ENCODE peak calls at places on chromosomes 12 and 14, in five cellular contexts. A is breast epithelium; E is caudate nucleus; K is transverse colon; W is CD8-positive, alpha-beta T cell. S is an unnamed sample.

GRCh38 chr12:124734224-124734788 is 129.4 kb downstream of the SCARB1 start:
- DNase-seq in A (no peak), E (no peak), K (no peak), W (no peak), S (no peak)

GRCh38 chr12:96197503-96198272 is 3.5 kb downstream of the ELK3 start:
- DNase-seq in A (no peak), E (no peak), K (no peak), W (no peak), S (peak)

GRCh38 chr14:83611906-83612305 is 1918.0 kb upstream of the FLRT2 start:
- DNase-seq in K (no peak), A (no peak), E (no peak), W (no peak), S (no peak)

GRCh38 chr14:105294142-105294597 is 6.6 kb downstream of the BRF1 start:
- DNase-seq in W (peak), A (no peak), E (no peak), K (no peak), S (no peak)

GRCh38 chr12:41943671-41944070 is 201.0 kb downstream of the GXYLT1 start:
- DNase-seq in W (no peak), K (no peak), A (no peak), E (no peak), S (no peak)

GRCh38 chr12:91100901-91101300 is 10.4 kb downstream of the LUM start:
- DNase-seq in W (no peak), K (no peak), E (no peak), A (no peak), S (no peak)

GRCh38 chr12:4743046-4743445 is 22.8 kb downstream of the GALNT8 start:
- DNase-seq in E (no peak), A (no peak), W (no peak), K (peak), S (no peak)

GRCh38 chr12:113116875-113117274 is 18.7 kb downstream of the RASAL1 start:
- DNase-seq in A (no peak), E (no peak), K (no peak), W (no peak), S (no peak)

GRCh38 chr14:35369701-35370191 is 34.8 kb downstream of the NFKBIA start:
- DNase-seq in E (no peak), K (no peak), A (no peak), W (no peak), S (peak)

GRCh38 chr12:89468648-89469326 is 55.8 kb downstream of the GALNT4 start:
- DNase-seq in K (no peak), W (no peak), E (no peak), A (no peak), S (no peak)

GRCh38 chr14:55864890-55865655 is 253.1 kb upstream of the PELI2 start:
- DNase-seq in W (no peak), A (no peak), K (no peak), E (no peak), S (no peak)

GRCh38 chr12:102401087-102401486 is 79.3 kb downstream of the IGF1 start:
- DNase-seq in E (no peak), A (no peak), W (no peak), K (no peak), S (no peak)

GRCh38 chr14:51304956-51305355 is 64.9 kb downstream of the TMX1 start:
- DNase-seq in W (no peak), E (no peak), A (no peak), K (no peak), S (peak)

GRCh38 chr14:76867536-76868452 is 41.6 kb downstream of the LRRC74A start:
- DNase-seq in K (peak), A (no peak), W (peak), E (no peak), S (no peak)

GRCh38 chr14:102220031-102220430 is 80.3 kb downstream of the WDR20 start:
- DNase-seq in A (no peak), W (no peak), E (no peak), K (no peak), S (no peak)

GRCh38 chr12:64737539-64737938 is 21.7 kb downstream of the GNS start:
- DNase-seq in W (no peak), E (no peak), K (no peak), A (no peak), S (no peak)

GRCh38 chr12:128918481-128918880 is 65.2 kb downstream of the GLT1D1 start:
- DNase-seq in E (no peak), W (no peak), K (no peak), A (no peak), S (no peak)

GRCh38 chr12:30908389-30909087 is 18.0 kb upstream of the TSPAN11 start:
- DNase-seq in K (no peak), A (no peak), E (no peak), W (no peak), S (no peak)

GRCh38 chr12:12592930-12593329 is 18.7 kb upstream of the CREBL2 start:
- DNase-seq in W (no peak), A (no peak), K (no peak), E (no peak), S (no peak)

GRCh38 chr12:123950476-123951169 is 22.0 kb downstream of the CCDC92 start:
- DNase-seq in A (no peak), E (no peak), K (no peak), W (no peak), S (no peak)

GRCh38 chr12:6532051-6532926 is 2.0 kb upstream of the GAPDH start:
- DNase-seq in A (no peak), K (peak), W (peak), E (no peak), S (peak)

GRCh38 chr14:103675957-103676356 is 39.3 kb downstream of the XRCC3 start:
- DNase-seq in E (no peak), W (no peak), A (no peak), K (no peak), S (no peak)

GRCh38 chr12:104669851-104670337 is 213.1 kb downstream of the CHST11 start:
- DNase-seq in A (no peak), E (no peak), K (peak), W (no peak), S (no peak)

GRCh38 chr12:90290980-90291975 is 582.6 kb upstream of the ATP2B1 start:
- DNase-seq in E (no peak), W (no peak), A (no peak), K (no peak), S (no peak)

GRCh38 chr12:94180558-94181296 is 32.4 kb downstream of the PLXNC1 start:
- DNase-seq in E (no peak), W (peak), K (no peak), A (no peak), S (peak)

GRCh38 chr12:51922762-51923505 is 15.6 kb downstream of the ACVRL1 start:
- DNase-seq in K (peak), A (peak), W (no peak), E (no peak), S (no peak)

GRCh38 chr12:128420163-128420562 is 153.2 kb downstream of the TMEM132C start:
- DNase-seq in E (no peak), W (no peak), K (no peak), A (no peak), S (no peak)

GRCh38 chr12:113396828-113397496 is 6.7 kb downstream of the SDS start:
- DNase-seq in A (no peak), E (peak), K (no peak), W (no peak), S (no peak)

GRCh38 chr12:120538281-120539156 is 4.4 kb downstream of the RNF10 start:
- DNase-seq in W (no peak), K (peak), E (no peak), A (peak), S (peak)

GRCh38 chr14:101077511-101078074 is 174.1 kb upstream of the RTL1 start:
- DNase-seq in E (no peak), W (no peak), A (peak), K (no peak), S (no peak)

GRCh38 chr14:61585598-61586538 is 109.4 kb upstream of the HIF1A start:
- DNase-seq in A (no peak), K (peak), W (no peak), E (no peak), S (no peak)

GRCh38 chr12:113903381-113903863 is 62.7 kb downstream of the RBM19 start:
- DNase-seq in A (no peak), W (no peak), E (no peak), K (no peak), S (no peak)

GRCh38 chr12:64782181-64782580 is 23.0 kb upstream of the GNS start:
- DNase-seq in K (no peak), E (no peak), W (no peak), A (no peak), S (no peak)

GRCh38 chr12:2550470-2551090 is 244.2 kb upstream of the FKBP4 start:
- DNase-seq in W (no peak), A (no peak), K (no peak), E (no peak), S (peak)
- H3K27ac ChIP-seq in W (no peak), A (no peak), K (no peak), E (no peak), S (no peak)

GRCh38 chr12:111100003-111100402 is 179.6 kb upstream of the MYL2 start:
- DNase-seq in A (no peak), E (no peak), W (no peak), K (no peak), S (no peak)
- H3K27ac ChIP-seq in A (no peak), E (no peak), W (no peak), K (no peak), S (no peak)

GRCh38 chr14:99753225-99754140 is 39.7 kb upstream of the EML1 start:
- DNase-seq in A (no peak), E (no peak), W (no peak), K (no peak), S (no peak)
- H3K27ac ChIP-seq in A (no peak), E (no peak), W (no peak), K (peak), S (peak)

DNA sequence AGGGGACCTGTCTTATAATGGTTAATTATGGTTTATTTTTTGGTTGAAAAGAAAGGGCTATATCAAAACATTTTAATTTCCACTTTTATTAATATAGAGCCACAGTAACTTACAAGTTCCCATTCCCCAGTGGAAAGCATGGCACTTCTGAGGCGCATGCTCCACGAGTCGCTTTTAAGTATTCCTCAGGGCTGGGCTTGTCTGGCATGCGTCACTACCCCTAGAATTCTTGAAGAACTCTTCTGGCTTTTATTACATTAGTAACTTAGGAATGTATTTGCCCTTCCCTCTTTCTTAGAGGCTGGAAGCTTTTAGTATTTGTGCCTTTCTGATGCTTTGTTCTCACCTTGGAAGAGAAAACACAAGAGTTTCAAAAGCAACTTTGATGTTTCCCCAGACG is 81.1 kb downstream of the ESR2 start:
- DNase-seq in K (no peak), A (no peak), E (no peak), W (no peak), S (no peak)
- H3K27ac ChIP-seq in K (no peak), A (no peak), E (no peak), W (no peak), S (peak)

GRCh38 chr14:22513066-22513812 is 75.8 kb downstream of the DAD1 start:
- DNase-seq in A (peak), W (no peak), E (no peak), K (no peak), S (no peak)

GRCh38 chr14:22517117-22517720 is 71.8 kb downstream of the DAD1 start:
- DNase-seq in E (no peak), K (no peak), A (no peak), W (no peak), S (no peak)

GRCh38 chr14:22512106-22512814 is 76.8 kb downstream of the DAD1 start:
- DNase-seq in E (no peak), W (no peak), A (no peak), K (no peak), S (no peak)

GRCh38 chr14:22518073-22518472 is 71.0 kb downstream of the DAD1 start:
- DNase-seq in W (no peak), E (no peak), K (no peak), A (no peak), S (no peak)

GRCh38 chr14:22515961-22516360 is 73.1 kb downstream of the DAD1 start:
- DNase-seq in E (no peak), W (no peak), K (no peak), A (no peak), S (no peak)
- H3K27ac ChIP-seq in E (peak), W (peak), K (peak), A (peak), S (no peak)

GRCh38 chr14:69647216-69647615 is 35.8 kb downstream of the SUSD6 start:
- DNase-seq in K (no peak), A (no peak), W (no peak), E (no peak), S (no peak)
- H3K27ac ChIP-seq in K (peak), A (peak), W (no peak), E (no peak), S (no peak)

GRCh38 chr12:119118625-119119024 is 60.1 kb upstream of the HSPB8 start:
- DNase-seq in K (no peak), A (no peak), E (no peak), W (no peak), S (no peak)

GRCh38 chr12:119117936-119118335 is 60.8 kb upstream of the HSPB8 start:
- DNase-seq in E (no peak), A (no peak), K (no peak), W (no peak), S (no peak)

GRCh38 chr12:119115296-119115905 is 63.3 kb upstream of the HSPB8 start:
- DNase-seq in K (peak), W (no peak), E (peak), A (no peak), S (no peak)

GRCh38 chr12:119113587-119113986 is 65.1 kb upstream of the HSPB8 start:
- DNase-seq in K (no peak), W (no peak), A (no peak), E (no peak), S (no peak)

DNA sequence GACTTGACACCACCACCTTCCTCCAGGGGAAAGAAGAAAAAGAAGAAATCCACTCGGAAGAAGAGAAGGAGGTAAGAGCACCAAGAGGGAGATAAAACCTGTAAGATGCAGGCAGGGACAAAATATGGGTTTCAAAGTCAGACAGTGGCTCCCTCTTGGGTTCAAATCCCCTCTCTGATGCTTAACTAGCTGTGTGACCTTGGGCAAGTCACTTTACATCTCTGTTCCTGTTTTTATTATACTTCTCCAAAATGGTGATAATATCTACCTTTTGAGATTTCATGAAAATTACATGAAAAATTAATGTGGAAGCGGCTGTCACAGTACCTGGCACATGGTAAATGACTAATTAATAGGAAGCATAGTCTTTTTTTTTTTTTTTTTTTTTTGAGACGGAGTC is 64.4 kb upstream of the HSPB8 start:
- DNase-seq in K (no peak), E (no peak), W (no peak), A (no peak), S (no peak)
- H3K27ac ChIP-seq in K (no peak), E (no peak), W (no peak), A (no peak), S (no peak)

GRCh38 chr14:24095196-24096068 is 1.3 kb downstream of the PCK2 start:
- DNase-seq in E (no peak), A (no peak), K (peak), W (no peak), S (no peak)
- H3K27ac ChIP-seq in E (no peak), A (peak), K (peak), W (peak), S (peak)